ENCODE peak calls at places on chromosome 14, in nine cellular contexts. One of them, this sample, is unnamed.

GRCh38 chr14:68947802-68948201 is 31.3 kb downstream of the ACTN1 start:
- DNase-seq in MM.1S: no peak
- DNase-seq in hypothalamus: no peak
- DNase-seq in activated gamma-delta T cell: no peak
- DNase-seq in HTR-8/SVneo: no peak
- DNase-seq in T47D: no peak
- DNase-seq in cerebellar cortex: no peak
- DNase-seq in activated CD4-positive, alpha-beta T cell treated with anti-CD3 and anti-CD28 coated beads, Interleukin-2, amount 10 ng/mL, durations not matched to agents 7 days and 5 days: no peak
- DNase-seq in stimulated activated CD8-positive, alpha-beta memory T cell treated with anti-CD3 and anti-CD28 coated beads, Interleukin-4, amount 100 ng/mL, for 48 hours: no peak
- DNase-seq in this sample: no peak

GRCh38 chr14:61512026-61512425 is 183.3 kb upstream of the HIF1A start:
- DNase-seq in activated gamma-delta T cell: no peak
- DNase-seq in HTR-8/SVneo: no peak
- DNase-seq in T47D: no peak
- DNase-seq in stimulated activated CD8-positive, alpha-beta memory T cell treated with anti-CD3 and anti-CD28 coated beads, Interleukin-4, amount 100 ng/mL, for 48 hours: peak
- DNase-seq in hypothalamus: no peak
- DNase-seq in cerebellar cortex: peak
- DNase-seq in activated CD4-positive, alpha-beta T cell treated with anti-CD3 and anti-CD28 coated beads, Interleukin-2, amount 10 ng/mL, durations not matched to agents 7 days and 5 days: no peak
- DNase-seq in MM.1S: no peak
- DNase-seq in this sample: no peak

GRCh38 chr14:59274991-59275391 is 86.5 kb downstream of the DAAM1 start:
- DNase-seq in HTR-8/SVneo: no peak
- DNase-seq in stimulated activated CD8-positive, alpha-beta memory T cell treated with anti-CD3 and anti-CD28 coated beads, Interleukin-4, amount 100 ng/mL, for 48 hours: no peak
- DNase-seq in activated CD4-positive, alpha-beta T cell treated with anti-CD3 and anti-CD28 coated beads, Interleukin-2, amount 10 ng/mL, durations not matched to agents 7 days and 5 days: no peak
- DNase-seq in T47D: no peak
- DNase-seq in hypothalamus: no peak
- DNase-seq in activated gamma-delta T cell: no peak
- DNase-seq in MM.1S: no peak
- DNase-seq in cerebellar cortex: peak
- DNase-seq in this sample: no peak

GRCh38 chr14:36852853-36853634 is 191.4 kb downstream of the PAX9 start:
- DNase-seq in activated gamma-delta T cell: no peak
- DNase-seq in activated CD4-positive, alpha-beta T cell treated with anti-CD3 and anti-CD28 coated beads, Interleukin-2, amount 10 ng/mL, durations not matched to agents 7 days and 5 days: no peak
- DNase-seq in stimulated activated CD8-positive, alpha-beta memory T cell treated with anti-CD3 and anti-CD28 coated beads, Interleukin-4, amount 100 ng/mL, for 48 hours: no peak
- DNase-seq in HTR-8/SVneo: no peak
- DNase-seq in T47D: no peak
- DNase-seq in MM.1S: no peak
- DNase-seq in cerebellar cortex: no peak
- DNase-seq in hypothalamus: no peak
- DNase-seq in this sample: no peak

GRCh38 chr14:63174760-63175191 is 29.5 kb upstream of the RHOJ start:
- DNase-seq in stimulated activated CD8-positive, alpha-beta memory T cell treated with anti-CD3 and anti-CD28 coated beads, Interleukin-4, amount 100 ng/mL, for 48 hours: no peak
- DNase-seq in activated CD4-positive, alpha-beta T cell treated with anti-CD3 and anti-CD28 coated beads, Interleukin-2, amount 10 ng/mL, durations not matched to agents 7 days and 5 days: no peak
- DNase-seq in MM.1S: no peak
- DNase-seq in activated gamma-delta T cell: no peak
- DNase-seq in hypothalamus: no peak
- DNase-seq in HTR-8/SVneo: peak
- DNase-seq in cerebellar cortex: peak
- DNase-seq in T47D: peak
- DNase-seq in this sample: no peak

GRCh38 chr14:49907186-49907585 is 14.3 kb downstream of the ARF6 start:
- DNase-seq in MM.1S: no peak
- DNase-seq in HTR-8/SVneo: no peak
- DNase-seq in T47D: no peak
- DNase-seq in hypothalamus: no peak
- DNase-seq in activated gamma-delta T cell: no peak
- DNase-seq in stimulated activated CD8-positive, alpha-beta memory T cell treated with anti-CD3 and anti-CD28 coated beads, Interleukin-4, amount 100 ng/mL, for 48 hours: no peak
- DNase-seq in cerebellar cortex: no peak
- DNase-seq in activated CD4-positive, alpha-beta T cell treated with anti-CD3 and anti-CD28 coated beads, Interleukin-2, amount 10 ng/mL, durations not matched to agents 7 days and 5 days: no peak
- DNase-seq in this sample: no peak

GRCh38 chr14:89921896-89922548 is 32.5 kb downstream of the EFCAB11 start:
- DNase-seq in T47D: no peak
- DNase-seq in cerebellar cortex: no peak
- DNase-seq in hypothalamus: peak
- DNase-seq in activated CD4-positive, alpha-beta T cell treated with anti-CD3 and anti-CD28 coated beads, Interleukin-2, amount 10 ng/mL, durations not matched to agents 7 days and 5 days: no peak
- DNase-seq in stimulated activated CD8-positive, alpha-beta memory T cell treated with anti-CD3 and anti-CD28 coated beads, Interleukin-4, amount 100 ng/mL, for 48 hours: no peak
- DNase-seq in MM.1S: no peak
- DNase-seq in HTR-8/SVneo: peak
- DNase-seq in activated gamma-delta T cell: no peak
- DNase-seq in this sample: no peak

GRCh38 chr14:100620437-100621100 is 33.4 kb upstream of the BEGAIN start:
- DNase-seq in hypothalamus: no peak
- DNase-seq in T47D: no peak
- DNase-seq in activated CD4-positive, alpha-beta T cell treated with anti-CD3 and anti-CD28 coated beads, Interleukin-2, amount 10 ng/mL, durations not matched to agents 7 days and 5 days: no peak
- DNase-seq in activated gamma-delta T cell: no peak
- DNase-seq in MM.1S: no peak
- DNase-seq in cerebellar cortex: no peak
- DNase-seq in HTR-8/SVneo: no peak
- DNase-seq in stimulated activated CD8-positive, alpha-beta memory T cell treated with anti-CD3 and anti-CD28 coated beads, Interleukin-4, amount 100 ng/mL, for 48 hours: no peak
- DNase-seq in this sample: no peak

GRCh38 chr14:23125006-23125405 is 6.0 kb upstream of the CEBPE start:
- DNase-seq in T47D: no peak
- DNase-seq in HTR-8/SVneo: no peak
- DNase-seq in MM.1S: no peak
- DNase-seq in cerebellar cortex: no peak
- DNase-seq in hypothalamus: no peak
- DNase-seq in stimulated activated CD8-positive, alpha-beta memory T cell treated with anti-CD3 and anti-CD28 coated beads, Interleukin-4, amount 100 ng/mL, for 48 hours: no peak
- DNase-seq in activated CD4-positive, alpha-beta T cell treated with anti-CD3 and anti-CD28 coated beads, Interleukin-2, amount 10 ng/mL, durations not matched to agents 7 days and 5 days: no peak
- DNase-seq in activated gamma-delta T cell: no peak
- DNase-seq in this sample: no peak

GRCh38 chr14:99728231-99728920 is 44.3 kb downstream of the CYP46A1 start:
- DNase-seq in activated gamma-delta T cell: no peak
- DNase-seq in stimulated activated CD8-positive, alpha-beta memory T cell treated with anti-CD3 and anti-CD28 coated beads, Interleukin-4, amount 100 ng/mL, for 48 hours: no peak
- DNase-seq in MM.1S: no peak
- DNase-seq in cerebellar cortex: no peak
- DNase-seq in T47D: no peak
- DNase-seq in hypothalamus: no peak
- DNase-seq in activated CD4-positive, alpha-beta T cell treated with anti-CD3 and anti-CD28 coated beads, Interleukin-2, amount 10 ng/mL, durations not matched to agents 7 days and 5 days: no peak
- DNase-seq in HTR-8/SVneo: no peak
- DNase-seq in this sample: no peak

GRCh38 chr14:75479770-75480600 is 42.3 kb upstream of the BATF start:
- DNase-seq in activated CD4-positive, alpha-beta T cell treated with anti-CD3 and anti-CD28 coated beads, Interleukin-2, amount 10 ng/mL, durations not matched to agents 7 days and 5 days: no peak
- DNase-seq in cerebellar cortex: no peak
- DNase-seq in HTR-8/SVneo: no peak
- DNase-seq in T47D: no peak
- DNase-seq in MM.1S: no peak
- DNase-seq in activated gamma-delta T cell: no peak
- DNase-seq in stimulated activated CD8-positive, alpha-beta memory T cell treated with anti-CD3 and anti-CD28 coated beads, Interleukin-4, amount 100 ng/mL, for 48 hours: no peak
- DNase-seq in hypothalamus: no peak
- DNase-seq in this sample: no peak

GRCh38 chr14:90235179-90235976 is 21.0 kb upstream of the PSMC1 start:
- DNase-seq in stimulated activated CD8-positive, alpha-beta memory T cell treated with anti-CD3 and anti-CD28 coated beads, Interleukin-4, amount 100 ng/mL, for 48 hours: peak
- DNase-seq in HTR-8/SVneo: peak
- DNase-seq in hypothalamus: peak
- DNase-seq in MM.1S: peak
- DNase-seq in cerebellar cortex: peak
- DNase-seq in activated CD4-positive, alpha-beta T cell treated with anti-CD3 and anti-CD28 coated beads, Interleukin-2, amount 10 ng/mL, durations not matched to agents 7 days and 5 days: peak
- DNase-seq in activated gamma-delta T cell: no peak
- DNase-seq in T47D: peak
- DNase-seq in this sample: peak

GRCh38 chr14:104967414-104968152 is 10.6 kb downstream of the AHNAK2 start:
- DNase-seq in MM.1S: no peak
- DNase-seq in T47D: no peak
- DNase-seq in activated gamma-delta T cell: no peak
- DNase-seq in HTR-8/SVneo: no peak
- DNase-seq in hypothalamus: no peak
- DNase-seq in cerebellar cortex: no peak
- DNase-seq in activated CD4-positive, alpha-beta T cell treated with anti-CD3 and anti-CD28 coated beads, Interleukin-2, amount 10 ng/mL, durations not matched to agents 7 days and 5 days: no peak
- DNase-seq in stimulated activated CD8-positive, alpha-beta memory T cell treated with anti-CD3 and anti-CD28 coated beads, Interleukin-4, amount 100 ng/mL, for 48 hours: no peak
- DNase-seq in this sample: no peak

GRCh38 chr14:104149617-104150141 is 11.3 kb downstream of the KIF26A start:
- DNase-seq in T47D: no peak
- DNase-seq in MM.1S: no peak
- DNase-seq in cerebellar cortex: no peak
- DNase-seq in activated CD4-positive, alpha-beta T cell treated with anti-CD3 and anti-CD28 coated beads, Interleukin-2, amount 10 ng/mL, durations not matched to agents 7 days and 5 days: no peak
- DNase-seq in hypothalamus: no peak
- DNase-seq in HTR-8/SVneo: no peak
- DNase-seq in activated gamma-delta T cell: no peak
- DNase-seq in stimulated activated CD8-positive, alpha-beta memory T cell treated with anti-CD3 and anti-CD28 coated beads, Interleukin-4, amount 100 ng/mL, for 48 hours: peak
- DNase-seq in this sample: no peak

GRCh38 chr14:54790092-54790491 is 112.5 kb downstream of the GCH1 start:
- DNase-seq in stimulated activated CD8-positive, alpha-beta memory T cell treated with anti-CD3 and anti-CD28 coated beads, Interleukin-4, amount 100 ng/mL, for 48 hours: peak
- DNase-seq in HTR-8/SVneo: no peak
- DNase-seq in hypothalamus: no peak
- DNase-seq in cerebellar cortex: no peak
- DNase-seq in activated gamma-delta T cell: no peak
- DNase-seq in MM.1S: no peak
- DNase-seq in activated CD4-positive, alpha-beta T cell treated with anti-CD3 and anti-CD28 coated beads, Interleukin-2, amount 10 ng/mL, durations not matched to agents 7 days and 5 days: no peak
- DNase-seq in T47D: no peak
- DNase-seq in this sample: no peak

GRCh38 chr14:74863274-74863673 is 12.7 kb downstream of the PROX2 start:
- DNase-seq in activated CD4-positive, alpha-beta T cell treated with anti-CD3 and anti-CD28 coated beads, Interleukin-2, amount 10 ng/mL, durations not matched to agents 7 days and 5 days: no peak
- DNase-seq in T47D: no peak
- DNase-seq in MM.1S: no peak
- DNase-seq in cerebellar cortex: no peak
- DNase-seq in activated gamma-delta T cell: no peak
- DNase-seq in hypothalamus: peak
- DNase-seq in HTR-8/SVneo: no peak
- DNase-seq in stimulated activated CD8-positive, alpha-beta memory T cell treated with anti-CD3 and anti-CD28 coated beads, Interleukin-4, amount 100 ng/mL, for 48 hours: no peak
- DNase-seq in this sample: no peak

GRCh38 chr14:95147597-95147996 is 9.7 kb downstream of the DICER1 start:
- DNase-seq in activated CD4-positive, alpha-beta T cell treated with anti-CD3 and anti-CD28 coated beads, Interleukin-2, amount 10 ng/mL, durations not matched to agents 7 days and 5 days: no peak
- DNase-seq in hypothalamus: no peak
- DNase-seq in HTR-8/SVneo: no peak
- DNase-seq in activated gamma-delta T cell: no peak
- DNase-seq in stimulated activated CD8-positive, alpha-beta memory T cell treated with anti-CD3 and anti-CD28 coated beads, Interleukin-4, amount 100 ng/mL, for 48 hours: no peak
- DNase-seq in T47D: no peak
- DNase-seq in cerebellar cortex: no peak
- DNase-seq in MM.1S: no peak
- DNase-seq in this sample: no peak

GRCh38 chr14:92917041-92917940 is 5.7 kb upstream of the CHGA start:
- DNase-seq in MM.1S: no peak
- DNase-seq in stimulated activated CD8-positive, alpha-beta memory T cell treated with anti-CD3 and anti-CD28 coated beads, Interleukin-4, amount 100 ng/mL, for 48 hours: no peak
- DNase-seq in activated CD4-positive, alpha-beta T cell treated with anti-CD3 and anti-CD28 coated beads, Interleukin-2, amount 10 ng/mL, durations not matched to agents 7 days and 5 days: no peak
- DNase-seq in activated gamma-delta T cell: no peak
- DNase-seq in cerebellar cortex: no peak
- DNase-seq in hypothalamus: no peak
- DNase-seq in HTR-8/SVneo: no peak
- DNase-seq in T47D: no peak
- DNase-seq in this sample: no peak

GRCh38 chr14:52338282-52338681 is 24.2 kb downstream of the PTGER2 start:
- DNase-seq in stimulated activated CD8-positive, alpha-beta memory T cell treated with anti-CD3 and anti-CD28 coated beads, Interleukin-4, amount 100 ng/mL, for 48 hours: no peak
- DNase-seq in activated CD4-positive, alpha-beta T cell treated with anti-CD3 and anti-CD28 coated beads, Interleukin-2, amount 10 ng/mL, durations not matched to agents 7 days and 5 days: no peak
- DNase-seq in HTR-8/SVneo: peak
- DNase-seq in T47D: no peak
- DNase-seq in hypothalamus: no peak
- DNase-seq in cerebellar cortex: no peak
- DNase-seq in MM.1S: no peak
- DNase-seq in activated gamma-delta T cell: no peak
- DNase-seq in this sample: no peak

GRCh38 chr14:101054671-101055070 is 151.1 kb upstream of the RTL1 start:
- DNase-seq in T47D: no peak
- DNase-seq in HTR-8/SVneo: no peak
- DNase-seq in stimulated activated CD8-positive, alpha-beta memory T cell treated with anti-CD3 and anti-CD28 coated beads, Interleukin-4, amount 100 ng/mL, for 48 hours: no peak
- DNase-seq in MM.1S: no peak
- DNase-seq in hypothalamus: no peak
- DNase-seq in cerebellar cortex: no peak
- DNase-seq in activated gamma-delta T cell: no peak
- DNase-seq in activated CD4-positive, alpha-beta T cell treated with anti-CD3 and anti-CD28 coated beads, Interleukin-2, amount 10 ng/mL, durations not matched to agents 7 days and 5 days: no peak
- DNase-seq in this sample: no peak

GRCh38 chr14:21072102-21072501 is 2.0 kb downstream of the ARHGEF40 start:
- DNase-seq in T47D: no peak
- DNase-seq in MM.1S: no peak
- DNase-seq in activated CD4-positive, alpha-beta T cell treated with anti-CD3 and anti-CD28 coated beads, Interleukin-2, amount 10 ng/mL, durations not matched to agents 7 days and 5 days: no peak
- DNase-seq in cerebellar cortex: peak
- DNase-seq in stimulated activated CD8-positive, alpha-beta memory T cell treated with anti-CD3 and anti-CD28 coated beads, Interleukin-4, amount 100 ng/mL, for 48 hours: no peak
- DNase-seq in HTR-8/SVneo: no peak
- DNase-seq in hypothalamus: no peak
- DNase-seq in activated gamma-delta T cell: no peak
- DNase-seq in this sample: no peak

GRCh38 chr14:53613404-53614253 is 343.0 kb downstream of the BMP4 start:
- DNase-seq in activated CD4-positive, alpha-beta T cell treated with anti-CD3 and anti-CD28 coated beads, Interleukin-2, amount 10 ng/mL, durations not matched to agents 7 days and 5 days: no peak
- DNase-seq in HTR-8/SVneo: peak
- DNase-seq in hypothalamus: no peak
- DNase-seq in cerebellar cortex: no peak
- DNase-seq in T47D: no peak
- DNase-seq in activated gamma-delta T cell: no peak
- DNase-seq in stimulated activated CD8-positive, alpha-beta memory T cell treated with anti-CD3 and anti-CD28 coated beads, Interleukin-4, amount 100 ng/mL, for 48 hours: no peak
- DNase-seq in MM.1S: peak
- DNase-seq in this sample: no peak

GRCh38 chr14:22622220-22622619 is 21.9 kb downstream of the OR6J1 start:
- DNase-seq in MM.1S: no peak
- DNase-seq in activated CD4-positive, alpha-beta T cell treated with anti-CD3 and anti-CD28 coated beads, Interleukin-2, amount 10 ng/mL, durations not matched to agents 7 days and 5 days: no peak
- DNase-seq in stimulated activated CD8-positive, alpha-beta memory T cell treated with anti-CD3 and anti-CD28 coated beads, Interleukin-4, amount 100 ng/mL, for 48 hours: no peak
- DNase-seq in activated gamma-delta T cell: no peak
- DNase-seq in hypothalamus: no peak
- DNase-seq in HTR-8/SVneo: no peak
- DNase-seq in cerebellar cortex: no peak
- DNase-seq in T47D: no peak
- DNase-seq in this sample: no peak

GRCh38 chr14:33839193-33840076 is 111.4 kb downstream of the EGLN3 start:
- DNase-seq in hypothalamus: peak
- DNase-seq in activated CD4-positive, alpha-beta T cell treated with anti-CD3 and anti-CD28 coated beads, Interleukin-2, amount 10 ng/mL, durations not matched to agents 7 days and 5 days: peak
- DNase-seq in cerebellar cortex: peak
- DNase-seq in HTR-8/SVneo: peak
- DNase-seq in MM.1S: peak
- DNase-seq in activated gamma-delta T cell: no peak
- DNase-seq in T47D: peak
- DNase-seq in stimulated activated CD8-positive, alpha-beta memory T cell treated with anti-CD3 and anti-CD28 coated beads, Interleukin-4, amount 100 ng/mL, for 48 hours: peak
- DNase-seq in this sample: peak

GRCh38 chr14:89607453-89607852 is 190.4 kb upstream of the FOXN3 start:
- DNase-seq in HTR-8/SVneo: no peak
- DNase-seq in hypothalamus: no peak
- DNase-seq in activated gamma-delta T cell: no peak
- DNase-seq in activated CD4-positive, alpha-beta T cell treated with anti-CD3 and anti-CD28 coated beads, Interleukin-2, amount 10 ng/mL, durations not matched to agents 7 days and 5 days: no peak
- DNase-seq in T47D: no peak
- DNase-seq in stimulated activated CD8-positive, alpha-beta memory T cell treated with anti-CD3 and anti-CD28 coated beads, Interleukin-4, amount 100 ng/mL, for 48 hours: no peak
- DNase-seq in cerebellar cortex: no peak
- DNase-seq in MM.1S: no peak
- DNase-seq in this sample: no peak

GRCh38 chr14:66944872-66945271 is 244.4 kb upstream of the GARIN2 start:
- DNase-seq in activated CD4-positive, alpha-beta T cell treated with anti-CD3 and anti-CD28 coated beads, Interleukin-2, amount 10 ng/mL, durations not matched to agents 7 days and 5 days: no peak
- DNase-seq in hypothalamus: no peak
- DNase-seq in T47D: no peak
- DNase-seq in MM.1S: no peak
- DNase-seq in stimulated activated CD8-positive, alpha-beta memory T cell treated with anti-CD3 and anti-CD28 coated beads, Interleukin-4, amount 100 ng/mL, for 48 hours: no peak
- DNase-seq in cerebellar cortex: peak
- DNase-seq in activated gamma-delta T cell: no peak
- DNase-seq in HTR-8/SVneo: no peak
- DNase-seq in this sample: no peak

This sample was measured in stimulated activated naive CD4-positive, alpha-beta T cell treated with Interleukin-2 at 50 U/mL for 16 hours.